ENCODE peak calls at places on chromosomes 1 and 21, in four cellular contexts. O, J, Q and D are unnamed samples.
A peak's percentile ranks its signal among the peaks of the same experiment; 100 is the strongest.

GRCh38 chr21:41580758-41581554 is 73.0 kb upstream of the TMPRSS2 start:
- DNase-seq in O (no peak), Q (no peak), J (no peak), D (no peak)

GRCh38 chr1:51738681-51739080 is 121.8 kb downstream of the OSBPL9 start:
- DNase-seq in Q (no peak), O (no peak), J (no peak), D (no peak)

GRCh38 chr1:203219934-203220333 is 9.5 kb downstream of the CHIT1 start:
- DNase-seq in J (peak; percentile 55), Q (no peak), O (no peak), D (peak; percentile 8)

GRCh38 chr1:54409156-54410142 is 3.3 kb upstream of the SSBP3 start:
- DNase-seq in O (no peak), Q (no peak), J (no peak), D (no peak)

GRCh38 chr1:53073899-53074311 is 11.9 kb downstream of the PODN start:
- DNase-seq in Q (no peak), O (no peak), J (no peak), D (no peak)

GRCh38 chr1:193471981-193472380 is 285.6 kb upstream of the B3GALT2 start:
- DNase-seq in Q (no peak), O (no peak), J (no peak), D (no peak)

GRCh38 chr1:226476657-226477319 is 68.9 kb upstream of the PARP1 start:
- DNase-seq in J (no peak), Q (no peak), O (no peak), D (no peak)

GRCh38 chr21:45430521-45431501 is 25.8 kb downstream of the COL18A1 start:
- DNase-seq in O (no peak), Q (no peak), J (peak; percentile 80), D (no peak)

GRCh38 chr1:213015099-213016050 is at the start of gene ANGEL2:
- DNase-seq in Q (peak; percentile 93), J (peak; percentile 94), O (peak; percentile 94), D (peak; percentile 99)

GRCh38 chr21:33978585-33978984 is 63.0 kb upstream of the ATP5PO start:
- DNase-seq in O (no peak), J (no peak), Q (no peak), D (no peak)

GRCh38 chr1:181089017-181089776 is 697 bp downstream of the IER5 start:
- DNase-seq in Q (peak; percentile 29), J (peak; percentile 38), O (no peak), D (no peak)

GRCh38 chr1:115692224-115692623 is 50.5 kb downstream of the VANGL1 start:
- DNase-seq in Q (no peak), J (no peak), O (no peak), D (no peak)

GRCh38 chr1:119766374-119766794 is 2.3 kb downstream of the HMGCS2 start:
- DNase-seq in J (no peak), O (no peak), Q (no peak), D (no peak)

GRCh38 chr1:147545133-147545532 is 3.8 kb downstream of the BCL9 start:
- DNase-seq in J (peak; percentile 32), Q (peak; percentile 83), O (peak; percentile 79), D (no peak)

GRCh38 chr1:153540394-153541361 is at the start of gene S100A5:
- DNase-seq in O (peak; percentile 49), J (no peak), Q (peak; percentile 23), D (no peak)

GRCh38 chr21:32750405-32750804 is 21.1 kb downstream of the PAXBP1 start:
- DNase-seq in J (no peak), O (no peak), Q (no peak), D (no peak)

GRCh38 chr1:173039621-173040020 is 11.1 kb downstream of the TNFSF18 start:
- DNase-seq in O (no peak), Q (no peak), J (no peak), D (no peak)

GRCh38 chr1:47760248-47760629 is 236.9 kb downstream of the TRABD2B start:
- DNase-seq in J (no peak), O (no peak), Q (no peak), D (no peak)

GRCh38 chr1:164695956-164696665 is 137.1 kb downstream of the PBX1 start:
- DNase-seq in Q (no peak), J (no peak), O (no peak), D (no peak)

GRCh38 chr1:39452081-39452480 is 39.4 kb upstream of the BMP8A start:
- DNase-seq in J (no peak), O (no peak), Q (no peak), D (no peak)

GRCh38 chr1:180178511-180179161 is 24.0 kb downstream of the QSOX1 start:
- DNase-seq in Q (peak; percentile 67), J (peak; percentile 86), O (peak; percentile 58), D (peak; percentile 81)

GRCh38 chr1:72037745-72038343 is 244.5 kb downstream of the NEGR1 start:
- DNase-seq in Q (no peak), J (peak; percentile 25), O (no peak), D (peak; percentile 61)

GRCh38 chr1:1892079-1892762 is 1.3 kb upstream of the GNB1 start:
- DNase-seq in J (no peak), O (no peak), Q (no peak), D (no peak)

GRCh38 chr1:7983086-7983778 is 21.7 kb downstream of the PARK7 start:
- DNase-seq in O (no peak), Q (no peak), J (no peak), D (no peak)

GRCh38 chr1:107952989-107953388 is 12.0 kb downstream of the VAV3 start:
- DNase-seq in J (no peak), O (no peak), Q (no peak), D (peak; percentile 72)

GRCh38 chr1:118494998-118495397 is 310.0 kb upstream of the SPAG17 start:
- DNase-seq in Q (no peak), J (no peak), O (no peak), D (no peak)

GRCh38 chr1:183097438-183098051 is 74.3 kb downstream of the LAMC1 start:
- DNase-seq in J (no peak), O (no peak), Q (no peak), D (peak; percentile 14)

GRCh38 chr1:153778051-153778823 is 3.0 kb downstream of the SLC27A3 start:
- DNase-seq in Q (no peak), O (no peak), J (no peak), D (no peak)

GRCh38 chr21:9763306-9763705 is 758.1 kb upstream of the TPTE start:
- DNase-seq in J (no peak), O (no peak), Q (no peak), D (no peak)

GRCh38 chr1:225691377-225691776 is 38.5 kb upstream of the ENAH start:
- DNase-seq in Q (no peak), O (no peak), J (no peak), D (no peak)

GRCh38 chr1:27633640-27634165 is 1.3 kb downstream of the FGR start:
- DNase-seq in J (no peak), O (no peak), Q (no peak), D (peak; percentile 13)

GRCh38 chr1:179031855-179032513 is 6.3 kb downstream of the FAM20B start:
- DNase-seq in J (no peak), Q (no peak), O (no peak), D (no peak)

GRCh38 chr1:99557556-99558256 is 88.2 kb upstream of the PALMD start:
- DNase-seq in O (no peak), J (no peak), Q (no peak), D (peak; percentile 38)

GRCh38 chr1:110616587-110616986 is 10.4 kb upstream of the KCNA2 start:
- DNase-seq in Q (no peak), J (no peak), O (no peak), D (no peak)